ENCODE peak calls at places on chromosomes 13 and 19, in ten cellular contexts. D is AG04450; X is BJ; V is BE2C; U is ovary; T is heart right ventricle; Z is CD8-positive, alpha-beta T cell; H is pancreas; W is fibroblast of the aortic adventitia; R is lower leg skin. Y is an unnamed sample.

GRCh38 chr13:83221813-83222241 is 660.4 kb downstream of the SLITRK1 start:
- DNase-seq in H (no peak), T (no peak), Z (no peak), W (peak; percentile 94), X (peak; percentile 72), V (no peak), U (no peak), R (no peak), D (peak; percentile 18), Y (no peak)

GRCh38 chr19:11611730-11612129 is 14.4 kb downstream of the ZNF627 start:
- DNase-seq in T (no peak), U (no peak), H (no peak), W (no peak), X (no peak), V (no peak), D (no peak), R (no peak), Z (no peak), Y (no peak)

GRCh38 chr13:59734393-59734792 is 429.3 kb downstream of the DIAPH3 start:
- DNase-seq in U (no peak), Z (no peak), R (no peak), H (no peak), T (no peak), D (no peak), X (no peak), W (no peak), V (peak; percentile 69), Y (no peak)

GRCh38 chr19:9850235-9850959 is 15.3 kb downstream of the PIN1 start:
- DNase-seq in V (no peak), U (no peak), T (no peak), X (no peak), D (no peak), W (no peak), R (no peak), H (no peak), Z (no peak), Y (no peak)

GRCh38 chr13:38980628-38981078 is 10.0 kb downstream of the STOML3 start:
- DNase-seq in H (no peak), R (no peak), T (no peak), W (peak; percentile 18), Z (no peak), X (no peak), D (no peak), U (no peak), V (no peak), Y (no peak)

GRCh38 chr19:36421749-36422481 is 3.5 kb upstream of the ZFP82 start:
- DNase-seq in H (no peak), U (no peak), T (no peak), D (no peak), V (no peak), R (no peak), Z (no peak), W (no peak), X (no peak), Y (no peak)

GRCh38 chr13:109949395-109949794 is 163.0 kb upstream of the IRS2 start:
- DNase-seq in H (no peak), T (no peak), D (no peak), V (no peak), X (no peak), Z (no peak), R (no peak), U (no peak), W (peak; percentile 3), Y (no peak)

GRCh38 chr19:17893766-17894165 is 22.0 kb downstream of the SLC5A5 start:
- DNase-seq in Z (no peak), R (no peak), D (no peak), W (no peak), H (no peak), V (no peak), U (no peak), T (no peak), X (no peak), Y (no peak)

DNA sequence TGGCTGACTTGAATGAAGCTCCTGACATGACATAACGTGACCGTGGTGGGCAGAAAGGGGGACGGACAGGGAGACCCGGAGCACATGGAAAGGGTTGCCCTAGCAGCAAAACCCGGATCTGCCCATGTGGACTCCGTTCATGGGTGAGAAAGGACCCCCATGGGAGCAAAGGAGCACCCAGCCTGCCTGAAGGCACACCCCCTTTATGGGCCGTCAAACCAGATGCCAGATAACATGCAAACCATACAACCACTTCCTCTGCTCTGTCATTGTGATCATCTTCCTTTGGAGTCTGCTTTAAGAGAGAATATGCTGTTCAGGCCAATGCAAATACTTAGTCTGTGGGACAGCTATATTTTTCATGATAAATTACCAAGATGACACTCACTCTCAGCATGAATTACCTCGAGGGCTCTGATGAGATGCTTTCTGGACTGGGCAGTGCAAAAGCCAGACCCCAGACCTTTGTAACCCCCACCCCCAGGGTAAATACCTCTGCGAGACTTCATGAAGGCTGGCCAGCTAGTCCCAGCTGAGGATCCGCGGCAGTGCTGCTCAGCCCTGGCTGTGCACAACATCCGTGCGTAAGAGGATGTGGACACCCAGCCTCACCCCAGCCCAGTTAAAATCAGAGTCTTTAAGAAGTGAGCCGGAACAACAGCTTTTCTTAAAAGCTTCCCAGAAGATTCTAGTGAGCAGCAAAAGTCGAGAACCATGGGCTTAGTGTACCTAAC is 126.6 kb downstream of the USP12 start:
- DNase-seq in R (no peak), V (no peak), T (no peak), Z (no peak), D (no peak), H (no peak), W (no peak), U (no peak), X (no peak), Y (no peak)
- TF ChIP-seq CTCF in R (no peak), V (no peak), T (no peak), Z (no peak), D (no peak), H (no peak), W (no peak), U (no peak), X (no peak), Y (no peak)

GRCh38 chr19:708154-709141 is at the start of gene PALM:
- DNase-seq in R (no peak), X (no peak), W (no peak), H (no peak), U (peak; percentile 52), T (no peak), D (no peak), Z (no peak), V (peak; percentile 61), Y (peak; percentile 47)
- TF ChIP-seq CTCF in R (no peak), X (no peak), W (no peak), H (no peak), U (no peak), T (peak; percentile 33), D (no peak), Z (no peak), V (no peak), Y (peak; percentile 37)

GRCh38 chr19:46173886-46174475 is 25.9 kb downstream of the IGFL2 start:
- DNase-seq in U (no peak), X (no peak), W (no peak), Z (no peak), D (no peak), V (no peak), R (no peak), H (no peak), T (no peak), Y (no peak)
- TF ChIP-seq CTCF in U (no peak), X (no peak), W (no peak), Z (no peak), D (no peak), V (no peak), R (no peak), H (no peak), T (no peak), Y (no peak)

GRCh38 chr19:2477732-2478191 is 1.8 kb downstream of the GADD45B start:
- DNase-seq in U (no peak), W (peak; percentile 66), X (no peak), D (no peak), H (no peak), V (no peak), R (no peak), Z (no peak), T (peak; percentile 49), Y (no peak)

GRCh38 chr19:2478324-2478755 is 2.4 kb downstream of the GADD45B start:
- DNase-seq in V (peak; percentile 41), U (peak; percentile 61), T (peak; percentile 39), W (peak; percentile 74), D (no peak), X (no peak), R (peak; percentile 95), H (peak; percentile 71), Z (peak; percentile 20), Y (no peak)

GRCh38 chr19:2481466-2481865 is 5.5 kb downstream of the GADD45B start:
- DNase-seq in X (no peak), W (no peak), H (no peak), V (no peak), T (no peak), U (no peak), D (no peak), Z (no peak), R (peak; percentile 85), Y (no peak)

GRCh38 chr19:2478756-2479555 is 3.0 kb downstream of the GADD45B start:
- DNase-seq in H (peak; percentile 81), R (peak; percentile 97), W (peak; percentile 82), U (peak; percentile 75), D (no peak), T (peak; percentile 87), X (no peak), Z (peak; percentile 37), V (no peak), Y (no peak)

DNA sequence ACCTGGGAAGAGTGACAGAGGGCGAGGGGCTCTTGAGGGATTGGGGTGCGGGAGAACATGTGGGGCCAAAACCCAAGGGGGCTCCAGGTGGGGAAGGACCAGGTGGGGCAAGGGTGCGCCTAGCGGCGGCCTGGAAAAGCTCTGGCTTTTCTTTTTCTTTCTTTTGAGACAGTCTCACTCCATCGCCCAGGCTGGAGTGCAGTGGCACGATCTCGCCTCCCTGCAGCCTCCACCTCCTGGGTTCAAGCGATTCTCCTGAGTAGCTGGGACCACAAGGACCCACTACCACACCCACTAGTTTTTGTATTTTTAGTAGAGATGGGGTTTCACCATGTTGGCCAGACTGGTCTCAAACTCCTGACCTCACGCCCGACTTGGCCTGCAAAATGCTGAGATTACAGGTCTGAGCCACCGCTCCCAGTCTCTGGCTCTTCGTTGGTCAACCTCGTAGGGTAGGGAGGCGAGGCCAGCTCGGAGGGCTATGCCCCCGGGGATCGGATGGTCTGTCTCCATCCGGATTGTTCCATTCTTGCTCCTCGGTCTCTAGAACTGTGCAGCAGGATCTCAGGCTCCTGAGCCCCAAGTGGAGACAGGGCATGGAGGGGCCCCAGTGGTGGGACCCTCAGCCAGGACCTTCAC is 3.7 kb downstream of the GADD45B start:
- DNase-seq in W (no peak), X (no peak), V (no peak), U (no peak), D (no peak), R (peak; percentile 87), H (no peak), T (no peak), Z (no peak), Y (no peak)
- TF ChIP-seq CTCF in W (no peak), X (no peak), V (no peak), U (no peak), D (no peak), R (no peak), H (no peak), T (no peak), Z (no peak), Y (peak; percentile 45)

Y was measured in neural crest cell.